ENCODE peak calls at places on chromosomes 6 and 20, in six cellular contexts. One of them, this sample, is unnamed.

GRCh38 chr20:59006864-59007757 is at the start of gene CTSZ:
- DNase-seq in H9: peak
- DNase-seq in astrocyte of the cerebellum: no peak
- DNase-seq in tibial artery: peak
- DNase-seq in GM12878: no peak
- DNase-seq in fibroblast of the aortic adventitia: peak
- DNase-seq in this sample: no peak

GRCh38 chr20:44057698-44058675 is 129.0 kb downstream of the JPH2 start:
- DNase-seq in H9: no peak
- DNase-seq in astrocyte of the cerebellum: peak
- DNase-seq in tibial artery: no peak
- DNase-seq in GM12878: no peak
- DNase-seq in fibroblast of the aortic adventitia: peak
- DNase-seq in this sample: no peak

GRCh38 chr6:32876603-32877002 is 22.6 kb downstream of the PSMB9 start:
- DNase-seq in H9: no peak
- DNase-seq in astrocyte of the cerebellum: no peak
- DNase-seq in tibial artery: no peak
- DNase-seq in GM12878: no peak
- DNase-seq in fibroblast of the aortic adventitia: no peak
- DNase-seq in this sample: no peak

GRCh38 chr6:18022398-18023231 is 35.2 kb upstream of the KIF13A start:
- DNase-seq in H9: peak
- DNase-seq in astrocyte of the cerebellum: peak
- DNase-seq in tibial artery: no peak
- DNase-seq in GM12878: no peak
- DNase-seq in fibroblast of the aortic adventitia: peak
- DNase-seq in this sample: no peak

GRCh38 chr6:112086744-112087135 is 542 bp downstream of the TUBE1 start:
- DNase-seq in H9: no peak
- DNase-seq in astrocyte of the cerebellum: peak
- DNase-seq in tibial artery: no peak
- DNase-seq in GM12878: peak
- DNase-seq in fibroblast of the aortic adventitia: peak
- DNase-seq in this sample: no peak

GRCh38 chr6:158776737-158777136 is 42.4 kb downstream of the EZR start:
- DNase-seq in H9: no peak
- DNase-seq in astrocyte of the cerebellum: no peak
- DNase-seq in tibial artery: no peak
- DNase-seq in GM12878: no peak
- DNase-seq in fibroblast of the aortic adventitia: no peak
- DNase-seq in this sample: no peak

GRCh38 chr6:139161817-139162284 is 27.0 kb downstream of the HECA start:
- DNase-seq in H9: no peak
- DNase-seq in astrocyte of the cerebellum: no peak
- DNase-seq in tibial artery: no peak
- DNase-seq in GM12878: peak
- DNase-seq in fibroblast of the aortic adventitia: no peak
- DNase-seq in this sample: no peak

GRCh38 chr6:16352258-16352635 is 113.9 kb downstream of the GMPR start:
- DNase-seq in H9: no peak
- DNase-seq in astrocyte of the cerebellum: no peak
- DNase-seq in tibial artery: no peak
- DNase-seq in GM12878: no peak
- DNase-seq in fibroblast of the aortic adventitia: peak
- DNase-seq in this sample: no peak

GRCh38 chr6:41697902-41698349 is 37.5 kb downstream of the TFEB start:
- DNase-seq in H9: no peak
- DNase-seq in astrocyte of the cerebellum: no peak
- DNase-seq in tibial artery: no peak
- DNase-seq in GM12878: no peak
- DNase-seq in fibroblast of the aortic adventitia: peak
- DNase-seq in this sample: no peak

GRCh38 chr6:35500782-35501181 is 3.9 kb upstream of the TEAD3 start:
- DNase-seq in H9: no peak
- DNase-seq in astrocyte of the cerebellum: no peak
- DNase-seq in tibial artery: no peak
- DNase-seq in GM12878: no peak
- DNase-seq in fibroblast of the aortic adventitia: no peak
- DNase-seq in this sample: no peak

GRCh38 chr6:119978274-119978889 is 628.8 kb upstream of the MAN1A1 start:
- DNase-seq in H9: no peak
- DNase-seq in astrocyte of the cerebellum: peak
- DNase-seq in tibial artery: no peak
- DNase-seq in GM12878: no peak
- DNase-seq in fibroblast of the aortic adventitia: peak
- DNase-seq in this sample: no peak

GRCh38 chr6:22447862-22448261 is 121.5 kb upstream of the HDGFL1 start:
- DNase-seq in H9: no peak
- DNase-seq in astrocyte of the cerebellum: no peak
- DNase-seq in tibial artery: no peak
- DNase-seq in GM12878: no peak
- DNase-seq in fibroblast of the aortic adventitia: peak
- DNase-seq in this sample: no peak

GRCh38 chr6:24933868-24934401 is 1.8 kb downstream of the RIPOR2 start:
- DNase-seq in H9: peak
- DNase-seq in astrocyte of the cerebellum: no peak
- DNase-seq in tibial artery: no peak
- DNase-seq in GM12878: no peak
- DNase-seq in fibroblast of the aortic adventitia: no peak
- DNase-seq in this sample: no peak
- TF ChIP-seq CTCF in H9: peak
- TF ChIP-seq CTCF in astrocyte of the cerebellum: peak
- TF ChIP-seq CTCF in tibial artery: no peak
- TF ChIP-seq CTCF in GM12878: peak
- TF ChIP-seq CTCF in fibroblast of the aortic adventitia: peak
- TF ChIP-seq CTCF in this sample: peak

GRCh38 chr6:169961772-169962561 is 210.5 kb downstream of the ERMARD start:
- DNase-seq in H9: peak
- DNase-seq in astrocyte of the cerebellum: no peak
- DNase-seq in tibial artery: peak
- DNase-seq in GM12878: no peak
- DNase-seq in fibroblast of the aortic adventitia: no peak
- DNase-seq in this sample: no peak
- TF ChIP-seq CTCF in H9: peak
- TF ChIP-seq CTCF in astrocyte of the cerebellum: no peak
- TF ChIP-seq CTCF in tibial artery: no peak
- TF ChIP-seq CTCF in GM12878: no peak
- TF ChIP-seq CTCF in fibroblast of the aortic adventitia: no peak
- TF ChIP-seq CTCF in this sample: peak

GRCh38 chr6:168605964-168606363 is 165.0 kb downstream of the SMOC2 start:
- DNase-seq in H9: no peak
- DNase-seq in astrocyte of the cerebellum: no peak
- DNase-seq in tibial artery: peak
- DNase-seq in GM12878: no peak
- DNase-seq in fibroblast of the aortic adventitia: no peak
- DNase-seq in this sample: no peak
- TF ChIP-seq CTCF in H9: peak
- TF ChIP-seq CTCF in astrocyte of the cerebellum: no peak
- TF ChIP-seq CTCF in tibial artery: no peak
- TF ChIP-seq CTCF in GM12878: no peak
- TF ChIP-seq CTCF in fibroblast of the aortic adventitia: no peak
- TF ChIP-seq CTCF in this sample: no peak

DNA sequence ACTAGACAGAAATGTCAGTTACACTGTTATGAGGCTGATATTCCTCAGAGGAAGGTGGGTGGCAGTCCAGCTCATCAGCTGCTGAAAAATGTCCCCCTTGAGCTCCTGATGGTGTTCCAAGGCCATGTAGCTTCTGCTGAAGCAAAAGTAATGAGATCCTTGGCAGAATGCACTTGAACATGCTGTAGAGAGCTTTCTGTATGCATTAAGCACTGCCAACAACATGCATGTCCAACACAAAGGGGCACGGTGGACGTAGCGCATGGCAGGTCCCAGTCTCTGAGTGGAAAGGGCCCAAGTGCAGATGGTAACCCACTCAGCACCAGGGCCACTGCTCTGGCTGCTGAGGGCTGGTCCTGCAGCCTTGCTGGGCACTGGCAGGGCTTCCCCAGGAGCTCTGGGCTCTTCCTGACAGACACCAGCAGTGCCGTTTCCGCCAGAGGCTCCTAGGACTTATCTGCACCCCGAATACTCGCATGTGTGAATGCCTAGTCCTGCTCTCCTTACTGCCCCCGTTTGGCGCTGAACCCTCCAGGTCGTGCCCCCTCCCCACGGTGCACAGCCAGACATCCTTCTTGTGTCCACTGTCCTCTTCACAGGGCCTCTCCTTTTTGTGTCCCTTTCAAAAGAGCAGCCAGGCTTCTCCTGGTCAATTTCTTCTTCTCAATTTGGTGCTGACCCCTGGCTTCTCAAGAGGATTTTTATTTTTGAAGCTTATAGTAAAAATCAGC is 18.6 kb upstream of the SYNDIG1 start:
- DNase-seq in H9: no peak
- DNase-seq in astrocyte of the cerebellum: no peak
- DNase-seq in tibial artery: no peak
- DNase-seq in GM12878: no peak
- DNase-seq in fibroblast of the aortic adventitia: no peak
- DNase-seq in this sample: no peak
- TF ChIP-seq CTCF in H9: no peak
- TF ChIP-seq CTCF in astrocyte of the cerebellum: no peak
- TF ChIP-seq CTCF in tibial artery: no peak
- TF ChIP-seq CTCF in GM12878: no peak
- TF ChIP-seq CTCF in fibroblast of the aortic adventitia: no peak
- TF ChIP-seq CTCF in this sample: no peak